ENCODE peak calls at places on chromosomes 16 and 17, in nine cellular contexts. T is memory B cell; A is NCI-H345; E is substantia nigra; P is stimulated activated CD8-positive, alpha-beta memory T cell treated with anti-CD3 and anti-CD28 coated beads, Interleukin-7, amount 100 ng/mL, for 24 hours; Z is iris pigment epithelial cell; F is ureter; W is EH; X is stimulated activated CD4-positive, alpha-beta T cell treated with anti-CD3 and anti-CD28 coated beads, Interleukin-1b, Interleukin-23, amount 100 ng/mL, for 24 hours. M is an unnamed sample.

GRCh38 chr16:71185366-71185765 is 45.2 kb downstream of the HYDIN start:
- DNase-seq in T (no peak), A (no peak), E (no peak), P (no peak), Z (peak; percentile 34), F (no peak), W (peak; percentile 5), X (no peak), M (no peak)

GRCh38 chr16:87603684-87604571 is 1.6 kb downstream of the JPH3 start:
- DNase-seq in T (no peak), A (no peak), E (no peak), P (no peak), Z (no peak), F (no peak), W (no peak), X (no peak), M (no peak)

GRCh38 chr16:1612320-1613111 is at the start of gene CRAMP1:
- DNase-seq in T (peak; percentile 35), A (no peak), E (no peak), P (no peak), Z (peak; percentile 36), F (peak; percentile 46), W (peak; percentile 18), X (no peak), M (no peak)

GRCh38 chr17:27550291-27550930 is 80.6 kb upstream of the LGALS9 start:
- DNase-seq in T (no peak), A (no peak), E (no peak), P (no peak), Z (no peak), F (no peak), W (no peak), X (no peak), M (no peak)

GRCh38 chr16:58053682-58054005 is 28.1 kb downstream of the MMP15 start:
- DNase-seq in T (no peak), A (no peak), E (no peak), P (no peak), Z (no peak), F (no peak), W (no peak), X (no peak), M (no peak)

GRCh38 chr17:61594294-61594825 is 3.3 kb upstream of the NACA2 start:
- DNase-seq in T (no peak), A (no peak), E (no peak), P (no peak), Z (no peak), F (no peak), W (peak; percentile 36), X (no peak), M (no peak)

GRCh38 chr16:64345142-64345541 is 776.7 kb downstream of the CDH11 start:
- DNase-seq in T (no peak), A (no peak), E (no peak), P (no peak), Z (no peak), F (no peak), W (no peak), X (no peak), M (no peak)

GRCh38 chr17:77928519-77929179 is 29.9 kb upstream of the TNRC6C start:
- DNase-seq in T (no peak), A (no peak), E (no peak), P (no peak), Z (no peak), F (no peak), W (no peak), X (no peak), M (no peak)

M was measured in hypothalamus.